ENCODE peak calls at places on chromosome 11, in eight cellular contexts. N, R, G, L, Y, B, A and J are unnamed samples.

GRCh38 chr11:13963949-13964770 is 1.6 kb downstream of the SPON1 start:
- DNase-seq in N (no peak), R (no peak), G (no peak), L (no peak), Y (peak; percentile 28), B (no peak), A (peak; percentile 16), J (no peak)

GRCh38 chr11:111177037-111177988 is 68.2 kb upstream of the POU2AF2 start:
- DNase-seq in N (no peak), R (no peak), G (no peak), L (no peak), Y (no peak), B (no peak), A (no peak), J (no peak)

GRCh38 chr11:64164392-64165312 is 1.3 kb downstream of the MACROD1 start:
- DNase-seq in N (no peak), R (no peak), G (no peak), L (no peak), Y (peak; percentile 57), B (no peak), A (no peak), J (peak; percentile 83)

GRCh38 chr11:6251120-6251733 is 8.4 kb upstream of the CCKBR start:
- DNase-seq in N (no peak), R (peak; percentile 73), G (peak; percentile 82), L (peak; percentile 81), Y (peak; percentile 66), B (peak; percentile 87), A (peak; percentile 62), J (no peak)

GRCh38 chr11:26778000-26778757 is 56.3 kb upstream of the SLC5A12 start:
- DNase-seq in N (no peak), R (no peak), G (no peak), L (no peak), Y (no peak), B (no peak), A (peak; percentile 17), J (no peak)

GRCh38 chr11:121237686-121238658 is 54.6 kb upstream of the SC5D start:
- DNase-seq in N (no peak), R (no peak), G (no peak), L (no peak), Y (no peak), B (no peak), A (peak; percentile 34), J (no peak)

GRCh38 chr11:81700061-81700460 is 1033.6 kb downstream of the FAM181B start:
- DNase-seq in N (no peak), R (no peak), G (no peak), L (no peak), Y (no peak), B (no peak), A (no peak), J (no peak)

GRCh38 chr11:69092263-69092662 is 43.5 kb downstream of the TPCN2 start:
- DNase-seq in N (no peak), R (no peak), G (no peak), L (no peak), Y (no peak), B (no peak), A (no peak), J (no peak)

GRCh38 chr11:80441821-80442220 is 1001.0 kb upstream of the TENM4 start:
- DNase-seq in N (no peak), R (no peak), G (no peak), L (no peak), Y (no peak), B (no peak), A (no peak), J (no peak)

GRCh38 chr11:130001491-130002351 is 914 bp downstream of the PRDM10 start:
- DNase-seq in N (peak; percentile 90), R (peak; percentile 54), G (peak; percentile 24), L (no peak), Y (peak; percentile 69), B (peak; percentile 56), A (peak; percentile 24), J (no peak)
- TF ChIP-seq POLR2A in N (no peak), R (no peak), G (no peak), L (no peak), Y (no peak), B (no peak), A (no peak), J (peak; percentile 74)

GRCh38 chr11:826836-827145 is 928 bp upstream of the CRACR2B start:
- DNase-seq in N (no peak), R (no peak), G (no peak), L (no peak), Y (no peak), B (no peak), A (no peak), J (no peak)
- H3K4me3 ChIP-seq in N (no peak overlapping the region), R (peak overlapping the region; percentile 79), G (peak overlapping the region; percentile 52), L (peak overlapping the region; percentile 74), Y (peak overlapping the region; percentile 0), B (no peak overlapping the region), A (peak overlapping the region; percentile 11), J (peak overlapping the region; percentile 51)

GRCh38 chr11:128456566-128457268 is 130.6 kb downstream of the ETS1 start:
- DNase-seq in N (no peak), R (no peak), G (no peak), L (no peak), Y (no peak), B (no peak), A (no peak), J (no peak)
- TF ChIP-seq POLR2A in N (no peak), R (no peak), G (no peak), L (no peak), Y (no peak), B (no peak), A (no peak), J (no peak)

DNA sequence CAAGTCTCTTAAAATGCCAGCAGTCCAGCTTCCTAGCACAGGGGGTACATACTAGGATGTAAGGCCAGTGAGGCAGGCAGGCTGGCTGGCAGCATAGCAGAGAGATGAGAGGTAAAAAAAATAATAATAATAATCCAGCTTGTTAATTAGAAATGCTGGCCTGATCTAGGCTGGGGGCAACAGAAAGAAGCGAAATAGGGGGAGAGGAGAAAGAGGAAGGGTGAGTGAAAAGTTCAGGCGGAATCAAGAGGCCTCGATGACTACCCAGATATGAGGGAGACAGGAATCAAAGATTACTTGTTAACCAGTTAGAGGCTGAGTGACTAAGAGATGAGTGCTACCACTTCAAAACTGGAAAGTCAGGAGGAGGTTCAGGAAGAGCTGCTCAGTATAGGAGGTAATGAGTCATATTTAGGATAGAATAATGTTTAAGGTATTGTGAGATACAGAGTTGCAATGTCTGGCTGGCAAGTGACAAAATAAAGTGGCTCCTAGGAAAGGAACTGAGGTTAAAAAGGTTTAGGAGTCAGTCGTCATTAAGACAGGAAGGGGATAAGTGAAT is 2.8 kb downstream of the ALKBH8 start:
- DNase-seq in N (no peak), R (no peak), G (peak; percentile 23), L (no peak), Y (no peak), B (no peak), A (no peak), J (no peak)
- H3K4me3 ChIP-seq in N (no peak overlapping the region), R (no peak overlapping the region), G (no peak overlapping the region), L (no peak overlapping the region), Y (no peak overlapping the region), B (no peak overlapping the region), A (no peak overlapping the region), J (no peak overlapping the region)

GRCh38 chr11:126114486-126115252 is 52.0 kb upstream of the CDON start:
- DNase-seq in N (no peak), R (no peak), G (no peak), L (peak; percentile 66), Y (no peak), B (no peak), A (no peak), J (no peak)

GRCh38 chr11:126115253-126115540 is 52.5 kb upstream of the CDON start:
- DNase-seq in N (no peak), R (no peak), G (no peak), L (no peak), Y (peak; percentile 69), B (no peak), A (no peak), J (no peak)

GRCh38 chr11:126113515-126113957 is 50.9 kb upstream of the CDON start:
- DNase-seq in N (peak; percentile 97), R (peak; percentile 89), G (peak; percentile 66), L (peak; percentile 59), Y (peak; percentile 86), B (peak; percentile 96), A (peak; percentile 91), J (peak; percentile 96)

GRCh38 chr11:126113963-126114362 is 51.3 kb upstream of the CDON start:
- DNase-seq in N (no peak), R (no peak), G (no peak), L (peak; percentile 28), Y (no peak), B (no peak), A (no peak), J (no peak)

DNA sequence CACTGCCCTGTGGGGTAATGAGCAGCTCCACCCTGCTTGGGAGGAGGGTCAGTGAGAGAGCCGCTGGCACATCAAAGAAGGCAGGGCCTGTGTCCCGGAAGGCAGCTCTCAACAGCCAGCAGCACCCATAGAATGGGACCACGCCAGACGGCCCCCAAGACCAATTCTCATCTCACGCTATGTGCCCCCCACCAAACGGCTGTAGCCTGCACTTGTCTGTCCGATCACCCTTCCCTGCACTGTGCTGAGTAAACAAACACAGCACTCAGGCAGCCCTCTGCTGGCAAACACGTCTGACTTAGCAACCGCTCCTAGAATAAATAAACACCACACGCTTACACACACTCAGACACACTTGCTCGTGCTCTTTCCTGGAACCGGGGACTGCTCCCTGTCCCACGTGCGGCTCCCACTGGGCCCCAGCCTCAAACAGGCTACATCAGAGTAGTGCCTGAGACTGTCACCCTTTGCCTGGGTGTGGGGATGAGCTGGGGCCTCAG is 53.2 kb upstream of the CDON start:
- DNase-seq in N (peak; percentile 92), R (peak; percentile 80), G (peak; percentile 81), L (peak; percentile 62), Y (no peak), B (peak; percentile 83), A (peak; percentile 75), J (peak; percentile 41)
- TF ChIP-seq POLR2A in N (no peak), R (no peak), G (no peak), L (no peak), Y (peak; percentile 13), B (no peak), A (no peak), J (no peak)

GRCh38 chr11:416051-416756 is 1.4 kb upstream of the SIGIRR start:
- DNase-seq in N (no peak), R (no peak), G (no peak), L (no peak), Y (no peak), B (no peak), A (no peak), J (no peak)
- H3K4me3 ChIP-seq in N (peak overlapping the region; percentile 52), R (peak overlapping the region; percentile 75), G (peak overlapping the region; percentile 53), L (peak overlapping the region; percentile 87), Y (peak overlapping the region; percentile 33), B (peak overlapping the region; percentile 41), A (peak overlapping the region; percentile 30), J (peak overlapping the region; percentile 42)